ENCODE peak calls at places on chromosomes 16 and 17, in seven cellular contexts. J is GM10248; G is stimulated activated effector memory CD8-positive, alpha-beta T cell treated with anti-CD3 and anti-CD28 coated beads, Interleukin-12 subunit alpha, Interleukin-12 subunit beta, amount 100 ng/mL, for 72 hours; B is ACHN; O is mucosa of descending colon; Y is fibroblast of mammary gland; H is heart left ventricle. P is an unnamed sample.

GRCh38 chr16:82763371-82763770 is 136.6 kb downstream of the CDH13 start:
- DNase-seq in G (no peak), H (no peak), Y (no peak), B (no peak), O (no peak), J (no peak), P (no peak)

GRCh38 chr17:79984877-79985276 is 50.8 kb downstream of the TBC1D16 start:
- DNase-seq in Y (no peak), J (no peak), H (no peak), B (no peak), G (no peak), O (no peak), P (peak)

GRCh38 chr16:58121132-58121531 is 8.0 kb downstream of the CFAP20 start:
- DNase-seq in Y (no peak), G (no peak), B (no peak), H (no peak), J (no peak), O (peak), P (no peak)

GRCh38 chr16:84782841-84783240 is 36.9 kb upstream of the CRISPLD2 start:
- DNase-seq in J (no peak), B (no peak), Y (peak), G (no peak), H (no peak), O (no peak), P (no peak)

GRCh38 chr16:86709902-86710601 is 131.7 kb downstream of the FOXL1 start:
- DNase-seq in B (no peak), G (no peak), J (no peak), Y (no peak), O (no peak), H (no peak), P (no peak)

GRCh38 chr17:14498812-14499211 is 197.9 kb downstream of the HS3ST3B1 start:
- DNase-seq in J (no peak), O (no peak), B (no peak), H (no peak), G (no peak), Y (no peak), P (no peak)

GRCh38 chr17:75034236-75034908 is 12.4 kb downstream of the ATP5PD start:
- DNase-seq in O (peak), J (peak), G (peak), H (peak), B (peak), Y (peak), P (peak)

GRCh38 chr16:87161822-87162676 is 155.1 kb downstream of the C16orf95 start:
- DNase-seq in O (no peak), J (no peak), B (no peak), Y (no peak), H (no peak), G (no peak), P (no peak)

GRCh38 chr17:31492880-31493655 is 101.6 kb downstream of the RAB11FIP4 start:
- DNase-seq in B (no peak), Y (no peak), J (peak), G (no peak), O (peak), H (no peak), P (peak)

P was measured in aorta.